ENCODE peak calls at places on chromosomes 7 and 10, in six cellular contexts. O is neuronal stem cell, U is IMR-90, V is H1, Q is trophoblast cell, J is H9. S is an unnamed sample.

GRCh38 chr7:100476903-100477870 is 1.8 kb downstream of the TSC22D4 start:
- DNase-seq in O (no peak), Q (no peak), J (peak), U (no peak), V (no peak), S (no peak)

GRCh38 chr10:110077436-110078120 is 69.8 kb downstream of the ADD3 start:
- DNase-seq in Q (no peak), V (no peak), U (no peak), J (no peak), O (no peak), S (peak)

GRCh38 chr10:101630420-101630920 is 42.3 kb downstream of the DPCD start:
- DNase-seq in J (no peak), Q (no peak), U (no peak), O (no peak), V (no peak), S (no peak)

GRCh38 chr10:19488592-19489280 is 327.5 kb upstream of the PLXDC2 start:
- DNase-seq in V (peak), Q (peak), O (peak), J (peak), U (no peak), S (peak)

GRCh38 chr10:43873717-43874116 is 225.0 kb upstream of the ZNF32 start:
- DNase-seq in Q (no peak), O (no peak), U (no peak), J (no peak), V (no peak), S (no peak)

GRCh38 chr7:112306903-112307302 is 100.4 kb downstream of the ZNF277 start:
- DNase-seq in Q (no peak), O (no peak), V (no peak), U (no peak), J (no peak), S (no peak)

GRCh38 chr7:116834815-116835533 is 27.4 kb upstream of the CAPZA2 start:
- DNase-seq in Q (peak), V (no peak), J (no peak), O (no peak), U (peak), S (no peak)

GRCh38 chr10:95277201-95277570 is 13.6 kb downstream of the PDLIM1 start:
- DNase-seq in Q (no peak), O (no peak), V (no peak), J (no peak), U (no peak), S (no peak)

GRCh38 chr10:97785731-97786130 is 13.9 kb upstream of the SFRP5 start:
- DNase-seq in O (no peak), U (no peak), Q (peak), V (no peak), J (no peak), S (no peak)

GRCh38 chr7:51263631-51264484 is 52.8 kb downstream of the COBL start:
- DNase-seq in J (no peak), U (no peak), V (no peak), Q (peak), O (no peak), S (no peak)

GRCh38 chr10:72001026-72001380 is 36.8 kb downstream of the CHST3 start:
- DNase-seq in Q (no peak), V (no peak), J (no peak), U (no peak), O (no peak), S (no peak)

GRCh38 chr10:35822316-35822715 is 180.2 kb upstream of the FZD8 start:
- DNase-seq in Q (no peak), J (peak), U (peak), O (no peak), V (peak), S (peak)

DNA sequence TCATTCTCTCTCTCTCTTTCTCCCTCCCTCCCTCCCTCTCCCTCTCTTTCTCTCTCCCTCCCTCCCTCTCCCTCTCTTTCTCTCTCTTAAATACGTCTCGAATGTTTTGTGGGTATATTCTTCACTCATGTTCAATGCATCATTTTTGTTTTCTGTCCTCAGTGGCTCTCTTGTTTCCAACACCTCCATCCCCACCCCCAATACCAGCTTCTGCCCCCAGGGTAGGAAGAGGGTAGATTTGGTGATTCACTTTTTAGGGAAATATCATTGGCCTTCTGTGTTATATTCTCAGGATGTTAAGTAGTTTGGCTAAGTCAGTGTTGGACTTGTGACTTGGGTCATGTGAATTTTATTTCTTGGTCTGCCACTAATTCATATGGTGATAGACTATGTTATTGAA is 261.9 kb downstream of the FRMD4A start:
- DNase-seq in U (no peak), V (no peak), J (no peak), Q (no peak), O (no peak), S (no peak)
- H4K91ac ChIP-seq in U (no peak), V (no peak), J (no peak), Q (no peak), O (no peak), S (no peak)

DNA sequence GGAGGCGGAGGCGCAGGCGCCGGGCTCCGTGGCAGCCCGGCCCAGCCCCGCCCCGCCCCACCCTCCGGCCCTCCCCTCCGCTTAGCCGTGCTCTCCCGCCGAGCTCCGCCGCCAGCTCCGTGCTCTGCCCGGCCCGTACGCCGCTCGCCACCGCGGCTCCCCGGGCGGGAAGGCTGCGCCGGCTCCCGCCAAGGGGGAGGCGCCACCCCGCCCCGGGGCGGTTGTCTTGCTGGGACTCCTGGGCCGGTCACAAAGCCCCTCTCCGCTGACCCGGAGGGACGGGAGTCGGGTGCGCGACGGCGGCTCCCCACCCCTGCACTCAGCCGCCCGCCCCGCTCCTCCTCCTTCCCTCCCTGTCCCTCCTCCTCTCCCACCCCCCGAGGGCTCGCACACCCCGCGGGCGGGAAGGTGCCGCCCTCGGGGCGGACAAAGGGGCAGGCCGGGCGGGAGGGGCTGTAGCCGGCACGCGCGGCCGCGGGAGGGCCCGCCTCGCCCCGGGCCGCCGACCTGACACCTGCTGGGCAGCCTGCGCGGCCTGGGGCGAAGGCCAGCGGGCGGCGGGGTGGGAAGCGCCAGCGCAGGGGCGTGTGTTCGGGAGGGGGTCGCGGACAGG is 11.5 kb upstream of the SP8 start:
- DNase-seq in Q (peak), O (peak), U (no peak), V (no peak), J (peak), S (peak)
- H2BK120ac ChIP-seq in Q (no peak), O (no peak), U (no peak), V (no peak), J (no peak), S (no peak)

DNA sequence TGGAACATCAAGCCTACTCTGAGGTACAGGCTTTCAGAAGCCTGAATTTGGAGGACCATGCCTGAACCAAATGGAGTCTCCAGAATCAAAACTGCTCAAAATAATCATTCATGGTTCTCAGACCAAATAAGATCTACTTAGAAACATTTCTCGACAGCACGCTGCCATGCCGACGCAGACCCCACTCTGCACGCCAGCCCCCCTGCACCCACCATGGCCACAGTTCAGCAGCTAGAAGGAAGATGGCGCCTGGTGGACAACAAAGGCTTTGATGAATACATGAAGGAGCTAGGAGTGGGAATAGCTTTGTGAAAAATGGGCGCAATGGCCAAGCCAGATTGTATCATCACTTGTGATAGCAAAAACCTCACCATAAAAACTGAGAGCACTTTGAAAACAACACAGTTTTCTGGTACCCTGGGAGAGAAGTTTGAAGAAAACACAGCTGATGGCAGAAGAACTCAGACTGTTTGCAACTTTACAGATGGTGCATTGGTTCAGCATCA is 6.6 kb upstream of the KMT2C start:
- DNase-seq in V (no peak), Q (no peak), U (no peak), J (no peak), O (no peak), S (no peak)
- H3K4me2 ChIP-seq in V (no peak), Q (no peak), U (no peak), J (no peak), O (no peak), S (no peak)

GRCh38 chr10:124728071-124728829 is 15.9 kb downstream of the FAM53B start:
- DNase-seq in O (no peak), J (no peak), U (peak), Q (peak), V (no peak), S (peak)
- H4K91ac ChIP-seq in O (no peak), J (no peak), U (no peak), Q (no peak), V (no peak), S (no peak)

GRCh38 chr10:63703113-63703670 is 182.0 kb downstream of the REEP3 start:
- DNase-seq in V (no peak), Q (peak), U (peak), O (no peak), J (no peak), S (peak)
- H2BK120ac ChIP-seq in V (no peak), Q (no peak), U (peak), O (no peak), J (peak), S (no peak)

DNA sequence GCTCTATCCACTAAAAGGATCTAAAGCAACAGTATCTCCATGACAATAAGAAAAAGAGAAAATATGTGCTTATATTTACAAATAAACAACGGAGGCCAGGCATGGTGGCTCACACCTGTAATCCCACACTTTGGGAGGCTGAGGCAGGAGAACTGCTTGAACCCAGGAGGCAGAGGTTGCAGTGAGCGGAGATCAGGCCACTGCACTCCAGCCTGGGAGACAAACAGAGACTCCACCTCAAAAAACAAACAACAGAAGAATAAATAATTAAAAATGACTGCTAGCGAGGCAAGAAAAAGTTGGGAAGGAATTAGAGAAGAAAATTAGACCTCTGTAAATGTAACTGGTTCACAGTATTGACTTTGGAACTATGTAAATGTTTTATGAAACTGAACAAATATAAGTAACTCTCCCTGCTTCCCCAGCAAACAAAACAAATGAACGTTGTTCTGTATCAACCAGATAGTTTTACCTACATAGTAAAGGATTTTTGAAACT is 17.1 kb downstream of the TRIM24 start:
- DNase-seq in O (no peak), J (no peak), Q (no peak), V (no peak), U (no peak), S (no peak)
- H3K4me2 ChIP-seq in O (no peak), J (no peak), Q (no peak), V (no peak), U (no peak), S (no peak)

GRCh38 chr10:53843691-53844362 is 957.2 kb downstream of the PCDH15 start:
- DNase-seq in J (no peak), O (no peak), U (no peak), V (no peak), Q (no peak), S (peak)
- H4K91ac ChIP-seq in J (no peak), O (no peak), U (no peak), V (no peak), Q (no peak), S (no peak)

S was measured in mesenchymal stem cell.